ENCODE peak calls at places on chromosomes 5 and 9, in seven cellular contexts. O is nucleus accumbens; F is HT1080; C is iPS-NIHi11; G is activated CD8-positive, alpha-beta T cell treated with anti-CD3 and anti-CD28 coated beads for 36 hours; S is NCI-H1105; X is right atrium auricular region. H is an unnamed sample.

GRCh38 chr9:130310456-130310855 is 44.9 kb downstream of the HMCN2 start:
- DNase-seq in O (no peak), F (no peak), C (no peak), G (no peak), S (no peak), X (no peak), H (no peak)

GRCh38 chr9:38375572-38375963 is 16.9 kb upstream of the ALDH1B1 start:
- DNase-seq in O (no peak), F (no peak), C (no peak), G (no peak), S (no peak), X (no peak), H (no peak)

GRCh38 chr9:87212563-87213154 is 265.4 kb upstream of the GAS1 start:
- DNase-seq in O (no peak), F (peak), C (peak), G (no peak), S (no peak), X (no peak), H (no peak)

GRCh38 chr5:157761690-157762611 is 18.4 kb downstream of the LSM11 start:
- DNase-seq in O (no peak), F (peak), C (peak), G (peak), S (peak), X (no peak), H (no peak)

GRCh38 chr5:134798468-134798867 is 39.9 kb downstream of the DDX46 start:
- DNase-seq in O (no peak), F (no peak), C (no peak), G (no peak), S (no peak), X (no peak), H (no peak)

GRCh38 chr5:54387659-54388232 is 67.8 kb upstream of the HSPB3 start:
- DNase-seq in O (no peak), F (no peak), C (no peak), G (no peak), S (no peak), X (no peak), H (no peak)

GRCh38 chr9:12784461-12785250 is 9.8 kb downstream of the LURAP1L start:
- DNase-seq in O (no peak), F (peak), C (no peak), G (no peak), S (no peak), X (peak), H (no peak)

GRCh38 chr5:111013011-111013410 is 58.5 kb upstream of the TSLP start:
- DNase-seq in O (no peak), F (no peak), C (no peak), G (no peak), S (no peak), X (no peak), H (no peak)

GRCh38 chr9:15416880-15417279 is 5.8 kb upstream of the SNAPC3 start:
- DNase-seq in O (no peak), F (no peak), C (peak), G (peak), S (no peak), X (no peak), H (no peak)

GRCh38 chr5:127820910-127821553 is 117.8 kb downstream of the CCDC192 start:
- DNase-seq in O (no peak), F (peak), C (no peak), G (no peak), S (no peak), X (no peak), H (no peak)

GRCh38 chr5:127290019-127290945 is at the start of gene MEGF10:
- DNase-seq in O (peak), F (peak), C (peak), G (peak), S (no peak), X (no peak), H (no peak)

GRCh38 chr5:180021900-180022299 is 49.7 kb downstream of the RNF130 start:
- DNase-seq in O (no peak), F (no peak), C (no peak), G (no peak), S (no peak), X (no peak), H (no peak)

GRCh38 chr9:126985870-126986498 is 71.4 kb downstream of the RALGPS1 start:
- DNase-seq in O (no peak), F (peak), C (peak), G (peak), S (peak), X (peak), H (peak)

GRCh38 chr9:114720296-114720695 is 38.3 kb upstream of the TEX48 start:
- DNase-seq in O (no peak), F (peak), C (no peak), G (no peak), S (no peak), X (no peak), H (no peak)

GRCh38 chr9:16230731-16231130 is 639.7 kb downstream of the BNC2 start:
- DNase-seq in O (no peak), F (no peak), C (no peak), G (no peak), S (peak), X (no peak), H (no peak)

GRCh38 chr5:36883894-36884462 is 7.4 kb downstream of the NIPBL start:
- DNase-seq in O (no peak), F (no peak), C (no peak), G (no peak), S (no peak), X (no peak), H (no peak)

GRCh38 chr5:34827594-34828506 is 11.1 kb upstream of the TTC23L start:
- DNase-seq in O (no peak), F (no peak), C (no peak), G (no peak), S (no peak), X (no peak), H (no peak)